ENCODE peak calls at places on chromosomes 13 and 19, in ten cellular contexts. One of them, this sample, is unnamed.
A peak's percentile ranks its signal among the peaks of the same experiment; 100 is the strongest.

GRCh38 chr19:14393303-14393702 is 12.1 kb downstream of the ADGRE5 start:
- DNase-seq in DMS79 treated with DMSO at 0.1 percent for 48 hours: no peak
- DNase-seq in HuH-7.5: no peak
- DNase-seq in neural progenitor cell: peak; percentile 44
- DNase-seq in RPMI8226: no peak
- DNase-seq in Right ventricle myocardium superior: no peak
- DNase-seq in CD8-positive, alpha-beta memory T cell: no peak
- DNase-seq in GM04503: no peak
- DNase-seq in right lobe of liver: no peak
- DNase-seq in naive thymus-derived CD8-positive, alpha-beta T cell: no peak
- DNase-seq in this sample: no peak

GRCh38 chr19:45782820-45783785 is 813 bp upstream of the DMPK start:
- DNase-seq in RPMI8226: no peak
- DNase-seq in Right ventricle myocardium superior: peak; percentile 89
- DNase-seq in HuH-7.5: no peak
- DNase-seq in naive thymus-derived CD8-positive, alpha-beta T cell: no peak
- DNase-seq in right lobe of liver: no peak
- DNase-seq in DMS79 treated with DMSO at 0.1 percent for 48 hours: no peak
- DNase-seq in neural progenitor cell: no peak
- DNase-seq in GM04503: peak; percentile 59
- DNase-seq in CD8-positive, alpha-beta memory T cell: no peak
- DNase-seq in this sample: peak; percentile 78

GRCh38 chr13:43240278-43240677 is 216.9 kb downstream of the DNAJC15 start:
- DNase-seq in naive thymus-derived CD8-positive, alpha-beta T cell: no peak
- DNase-seq in neural progenitor cell: no peak
- DNase-seq in HuH-7.5: no peak
- DNase-seq in CD8-positive, alpha-beta memory T cell: no peak
- DNase-seq in DMS79 treated with DMSO at 0.1 percent for 48 hours: no peak
- DNase-seq in Right ventricle myocardium superior: no peak
- DNase-seq in right lobe of liver: no peak
- DNase-seq in GM04503: no peak
- DNase-seq in RPMI8226: peak; percentile 14
- DNase-seq in this sample: no peak

GRCh38 chr13:47036291-47037008 is 139.6 kb upstream of the HTR2A start:
- DNase-seq in naive thymus-derived CD8-positive, alpha-beta T cell: no peak
- DNase-seq in DMS79 treated with DMSO at 0.1 percent for 48 hours: no peak
- DNase-seq in neural progenitor cell: peak; percentile 2
- DNase-seq in CD8-positive, alpha-beta memory T cell: no peak
- DNase-seq in right lobe of liver: no peak
- DNase-seq in HuH-7.5: no peak
- DNase-seq in RPMI8226: no peak
- DNase-seq in GM04503: no peak
- DNase-seq in Right ventricle myocardium superior: no peak
- DNase-seq in this sample: no peak

GRCh38 chr13:110319774-110320509 is 12.9 kb downstream of the COL4A2 start:
- DNase-seq in Right ventricle myocardium superior: no peak
- DNase-seq in GM04503: no peak
- DNase-seq in HuH-7.5: no peak
- DNase-seq in CD8-positive, alpha-beta memory T cell: no peak
- DNase-seq in naive thymus-derived CD8-positive, alpha-beta T cell: no peak
- DNase-seq in neural progenitor cell: no peak
- DNase-seq in RPMI8226: no peak
- DNase-seq in right lobe of liver: no peak
- DNase-seq in DMS79 treated with DMSO at 0.1 percent for 48 hours: no peak
- DNase-seq in this sample: no peak

GRCh38 chr13:44334751-44335150 is 38.9 kb upstream of the SERP2 start:
- DNase-seq in HuH-7.5: no peak
- DNase-seq in CD8-positive, alpha-beta memory T cell: no peak
- DNase-seq in GM04503: no peak
- DNase-seq in neural progenitor cell: peak; percentile 8
- DNase-seq in RPMI8226: no peak
- DNase-seq in DMS79 treated with DMSO at 0.1 percent for 48 hours: no peak
- DNase-seq in naive thymus-derived CD8-positive, alpha-beta T cell: no peak
- DNase-seq in Right ventricle myocardium superior: no peak
- DNase-seq in right lobe of liver: no peak
- DNase-seq in this sample: no peak

GRCh38 chr19:40184273-40184672 is 7.0 kb upstream of the MAP3K10 start:
- DNase-seq in right lobe of liver: no peak
- DNase-seq in naive thymus-derived CD8-positive, alpha-beta T cell: no peak
- DNase-seq in neural progenitor cell: no peak
- DNase-seq in RPMI8226: no peak
- DNase-seq in GM04503: no peak
- DNase-seq in HuH-7.5: no peak
- DNase-seq in CD8-positive, alpha-beta memory T cell: no peak
- DNase-seq in Right ventricle myocardium superior: no peak
- DNase-seq in DMS79 treated with DMSO at 0.1 percent for 48 hours: no peak
- DNase-seq in this sample: no peak

GRCh38 chr19:6065685-6066365 is 44.5 kb downstream of the RFX2 start:
- DNase-seq in right lobe of liver: peak; percentile 80
- DNase-seq in GM04503: no peak
- DNase-seq in CD8-positive, alpha-beta memory T cell: peak; percentile 24
- DNase-seq in RPMI8226: no peak
- DNase-seq in DMS79 treated with DMSO at 0.1 percent for 48 hours: peak; percentile 76
- DNase-seq in naive thymus-derived CD8-positive, alpha-beta T cell: no peak
- DNase-seq in Right ventricle myocardium superior: peak; percentile 67
- DNase-seq in neural progenitor cell: no peak
- DNase-seq in HuH-7.5: peak; percentile 60
- DNase-seq in this sample: peak; percentile 51

GRCh38 chr13:67013709-67014108 is 216.4 kb downstream of the PCDH9 start:
- DNase-seq in naive thymus-derived CD8-positive, alpha-beta T cell: no peak
- DNase-seq in CD8-positive, alpha-beta memory T cell: no peak
- DNase-seq in Right ventricle myocardium superior: no peak
- DNase-seq in GM04503: no peak
- DNase-seq in RPMI8226: no peak
- DNase-seq in right lobe of liver: no peak
- DNase-seq in HuH-7.5: no peak
- DNase-seq in neural progenitor cell: no peak
- DNase-seq in DMS79 treated with DMSO at 0.1 percent for 48 hours: no peak
- DNase-seq in this sample: no peak

GRCh38 chr13:106587787-106588186 is 19.9 kb upstream of the ARGLU1 start:
- DNase-seq in neural progenitor cell: no peak
- DNase-seq in naive thymus-derived CD8-positive, alpha-beta T cell: no peak
- DNase-seq in GM04503: no peak
- DNase-seq in DMS79 treated with DMSO at 0.1 percent for 48 hours: no peak
- DNase-seq in HuH-7.5: no peak
- DNase-seq in right lobe of liver: no peak
- DNase-seq in RPMI8226: no peak
- DNase-seq in Right ventricle myocardium superior: no peak
- DNase-seq in CD8-positive, alpha-beta memory T cell: no peak
- DNase-seq in this sample: no peak